ENCODE peak calls at places on chromosomes 5 and 9, in four cellular contexts. G, L, A and W are unnamed samples.

GRCh38 chr5:165108809-165109208 is 1603.4 kb downstream of the MAT2B start:
- DNase-seq in G (no peak), L (no peak), A (no peak), W (no peak)

GRCh38 chr9:129866373-129867137 is 31.3 kb downstream of the USP20 start:
- DNase-seq in L (no peak), A (no peak), G (no peak), W (no peak)

GRCh38 chr5:18243846-18244245 is 609.6 kb downstream of the TAF11L14 start:
- DNase-seq in L (no peak), A (no peak), G (no peak), W (no peak)

GRCh38 chr9:4292781-4293180 is 7.1 kb downstream of the GLIS3 start:
- DNase-seq in L (no peak), A (no peak), G (no peak), W (no peak)

GRCh38 chr5:175711472-175712312 is 53.8 kb downstream of the HRH2 start:
- DNase-seq in L (no peak), A (no peak), G (no peak), W (no peak)

GRCh38 chr9:131068076-131068816 is 28.1 kb upstream of the AIF1L start:
- DNase-seq in A (no peak), G (no peak), L (no peak), W (no peak)

GRCh38 chr5:177128551-177128976 is 5.0 kb upstream of the NSD1 start:
- DNase-seq in A (no peak), G (no peak), L (no peak), W (no peak)

GRCh38 chr9:122036988-122037387 is 56.1 kb downstream of the TTLL11 start:
- DNase-seq in G (no peak), A (no peak), L (no peak), W (no peak)

GRCh38 chr9:70406446-70406862 is 8.0 kb downstream of the KLF9 start:
- DNase-seq in L (no peak), G (no peak), A (no peak), W (no peak)

GRCh38 chr5:72171667-72172066 is 64.4 kb downstream of the MAP1B start:
- DNase-seq in L (no peak), A (no peak), G (no peak), W (no peak)

GRCh38 chr5:96151891-96152290 is 190.2 kb upstream of the ELL2 start:
- DNase-seq in A (no peak), G (no peak), L (no peak), W (no peak)

GRCh38 chr5:150043657-150044333 is 42.6 kb downstream of the CSF1R start:
- DNase-seq in G (no peak), A (no peak), L (no peak), W (no peak)

GRCh38 chr5:14983666-14984441 is 112.3 kb upstream of the ANKH start:
- DNase-seq in L (no peak), A (no peak), G (no peak), W (no peak)

GRCh38 chr5:131545856-131546255 is 89.2 kb downstream of the RAPGEF6 start:
- DNase-seq in L (no peak), G (no peak), A (no peak), W (no peak)
- TF ChIP-seq NRF1 in L (no peak), G (no peak), A (no peak), W (no peak)

GRCh38 chr9:73125651-73126050 is 26.0 kb upstream of the ANXA1 start:
- DNase-seq in G (no peak), L (no peak), A (no peak), W (no peak)
- TF ChIP-seq NRF1 in G (no peak), L (no peak), A (no peak), W (no peak)

GRCh38 chr5:32410630-32411029 is 33.9 kb downstream of the ZFR start:
- DNase-seq in L (no peak), A (no peak), G (no peak), W (no peak)

GRCh38 chr5:32405502-32405901 is 39.0 kb downstream of the ZFR start:
- DNase-seq in A (no peak), L (no peak), G (no peak), W (no peak)

GRCh38 chr5:32403760-32404159 is 40.8 kb downstream of the ZFR start:
- DNase-seq in L (no peak), G (no peak), A (no peak), W (no peak)

GRCh38 chr5:32406650-32407049 is 37.9 kb downstream of the ZFR start:
- DNase-seq in A (no peak), L (no peak), G (no peak), W (no peak)
- TF ChIP-seq NRF1 in A (no peak), L (no peak), G (no peak), W (no peak)

GRCh38 chr5:1033178-1033577 is 24.6 kb downstream of the NKD2 start:
- DNase-seq in L (no peak), A (peak), G (no peak), W (no peak)
- TF ChIP-seq NRF1 in L (no peak), A (no peak), G (no peak), W (no peak)

GRCh38 chr9:33868430-33869000 is 51.6 kb downstream of the UBE2R2 start:
- DNase-seq in A (no peak), G (no peak), L (no peak), W (no peak)
- TF ChIP-seq NRF1 in A (no peak), G (no peak), L (no peak), W (no peak)

GRCh38 chr5:38265546-38266179 is 7.3 kb downstream of the EGFLAM start:
- DNase-seq in A (peak), L (no peak), G (no peak), W (peak)
- TF ChIP-seq NRF1 in A (no peak), L (no peak), G (no peak), W (peak)

GRCh38 chr5:159877894-159878448 is 38.3 kb upstream of the ADRA1B start:
- DNase-seq in G (no peak), L (no peak), A (no peak), W (no peak)
- TF ChIP-seq NRF1 in G (no peak), L (no peak), A (no peak), W (no peak)

DNA sequence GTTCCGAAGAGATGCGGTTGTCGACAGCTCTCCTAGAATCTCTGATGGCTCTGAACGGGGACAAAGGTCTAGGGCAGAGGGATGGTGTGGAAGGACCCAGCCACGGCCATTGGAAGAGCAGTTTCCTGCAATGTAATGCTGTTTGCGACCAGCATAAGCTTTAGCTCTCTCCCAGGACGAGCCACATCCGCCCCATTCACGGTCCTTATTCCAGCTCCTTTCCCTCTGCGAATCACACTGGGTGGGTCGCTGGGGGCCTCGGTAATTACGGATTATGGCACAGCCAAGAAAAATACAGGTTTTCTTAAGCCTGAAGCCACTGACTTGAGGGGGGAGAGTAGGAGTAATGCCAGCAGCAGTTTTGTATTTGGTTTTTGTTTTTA is 22.7 kb downstream of the ANXA2R start:
- DNase-seq in A (no peak), G (no peak), L (no peak), W (no peak)
- TF ChIP-seq NRF1 in A (no peak), G (no peak), L (no peak), W (no peak)

GRCh38 chr5:92907914-92908606 is 673.0 kb downstream of the NR2F1-AS1 start:
- DNase-seq in A (no peak), G (no peak), L (peak), W (no peak)
- TF ChIP-seq NRF1 in A (no peak), G (no peak), L (no peak), W (no peak)